ENCODE peak calls at places on chromosome 1, in ten cellular contexts. One of them, this sample, is unnamed.

GRCh38 chr1:47432071-47433036 is 5.5 kb upstream of the FOXD2 start:
- DNase-seq in upper lobe of right lung: peak; percentile 78
- DNase-seq in CD4-positive, CD25-positive, alpha-beta regulatory T cell: peak; percentile 67
- DNase-seq in PC-9: no peak
- DNase-seq in right atrium auricular region: peak; percentile 68
- DNase-seq in aorta: peak; percentile 87
- DNase-seq in sigmoid colon: peak; percentile 79
- DNase-seq in esophagus squamous epithelium: no peak
- DNase-seq in right cardiac atrium: peak; percentile 87
- DNase-seq in iPS DF 6.9: no peak
- DNase-seq in this sample: no peak

GRCh38 chr1:166165661-166166399 is 971 bp downstream of the FAM78B start:
- DNase-seq in esophagus squamous epithelium: no peak
- DNase-seq in right atrium auricular region: no peak
- DNase-seq in aorta: no peak
- DNase-seq in iPS DF 6.9: no peak
- DNase-seq in sigmoid colon: no peak
- DNase-seq in PC-9: no peak
- DNase-seq in right cardiac atrium: peak; percentile 56
- DNase-seq in upper lobe of right lung: no peak
- DNase-seq in CD4-positive, CD25-positive, alpha-beta regulatory T cell: no peak
- DNase-seq in this sample: no peak

GRCh38 chr1:183783896-183784637 is 20.9 kb upstream of the RGL1 start:
- DNase-seq in upper lobe of right lung: no peak
- DNase-seq in esophagus squamous epithelium: no peak
- DNase-seq in iPS DF 6.9: no peak
- DNase-seq in aorta: peak; percentile 74
- DNase-seq in PC-9: no peak
- DNase-seq in CD4-positive, CD25-positive, alpha-beta regulatory T cell: no peak
- DNase-seq in right atrium auricular region: no peak
- DNase-seq in right cardiac atrium: peak; percentile 78
- DNase-seq in sigmoid colon: peak; percentile 90
- DNase-seq in this sample: no peak

GRCh38 chr1:70044832-70045231 is 160.5 kb downstream of the LRRC40 start:
- DNase-seq in aorta: no peak
- DNase-seq in upper lobe of right lung: no peak
- DNase-seq in esophagus squamous epithelium: no peak
- DNase-seq in iPS DF 6.9: no peak
- DNase-seq in PC-9: no peak
- DNase-seq in right atrium auricular region: no peak
- DNase-seq in CD4-positive, CD25-positive, alpha-beta regulatory T cell: no peak
- DNase-seq in sigmoid colon: no peak
- DNase-seq in right cardiac atrium: no peak
- DNase-seq in this sample: no peak

GRCh38 chr1:68675336-68675735 is 178.5 kb upstream of the DEPDC1 start:
- DNase-seq in right atrium auricular region: no peak
- DNase-seq in right cardiac atrium: no peak
- DNase-seq in esophagus squamous epithelium: no peak
- DNase-seq in CD4-positive, CD25-positive, alpha-beta regulatory T cell: no peak
- DNase-seq in upper lobe of right lung: no peak
- DNase-seq in iPS DF 6.9: no peak
- DNase-seq in aorta: no peak
- DNase-seq in sigmoid colon: no peak
- DNase-seq in PC-9: no peak
- DNase-seq in this sample: no peak

GRCh38 chr1:12125422-12126355 is 41.1 kb upstream of the TNFRSF1B start:
- DNase-seq in upper lobe of right lung: no peak
- DNase-seq in right cardiac atrium: peak; percentile 85
- DNase-seq in sigmoid colon: no peak
- DNase-seq in CD4-positive, CD25-positive, alpha-beta regulatory T cell: no peak
- DNase-seq in PC-9: no peak
- DNase-seq in esophagus squamous epithelium: no peak
- DNase-seq in aorta: no peak
- DNase-seq in right atrium auricular region: no peak
- DNase-seq in iPS DF 6.9: no peak
- DNase-seq in this sample: no peak

GRCh38 chr1:15262711-15263110 is 15.7 kb downstream of the FHAD1 start:
- DNase-seq in aorta: no peak
- DNase-seq in upper lobe of right lung: no peak
- DNase-seq in iPS DF 6.9: no peak
- DNase-seq in right atrium auricular region: peak; percentile 53
- DNase-seq in esophagus squamous epithelium: no peak
- DNase-seq in right cardiac atrium: no peak
- DNase-seq in PC-9: no peak
- DNase-seq in CD4-positive, CD25-positive, alpha-beta regulatory T cell: no peak
- DNase-seq in sigmoid colon: no peak
- DNase-seq in this sample: no peak

GRCh38 chr1:45913183-45913924 is 109.9 kb downstream of the MAST2 start:
- DNase-seq in sigmoid colon: peak; percentile 89
- DNase-seq in iPS DF 6.9: no peak
- DNase-seq in esophagus squamous epithelium: no peak
- DNase-seq in right cardiac atrium: peak; percentile 63
- DNase-seq in CD4-positive, CD25-positive, alpha-beta regulatory T cell: no peak
- DNase-seq in upper lobe of right lung: no peak
- DNase-seq in aorta: peak; percentile 72
- DNase-seq in PC-9: no peak
- DNase-seq in right atrium auricular region: peak; percentile 85
- DNase-seq in this sample: peak; percentile 56

GRCh38 chr1:51484591-51484990 is 34.5 kb downstream of the EPS15 start:
- DNase-seq in right atrium auricular region: no peak
- DNase-seq in iPS DF 6.9: no peak
- DNase-seq in sigmoid colon: no peak
- DNase-seq in esophagus squamous epithelium: no peak
- DNase-seq in aorta: no peak
- DNase-seq in CD4-positive, CD25-positive, alpha-beta regulatory T cell: no peak
- DNase-seq in PC-9: peak; percentile 68
- DNase-seq in right cardiac atrium: no peak
- DNase-seq in upper lobe of right lung: no peak
- DNase-seq in this sample: no peak

GRCh38 chr1:65207317-65207716 is 59.3 kb downstream of the AK4 start:
- DNase-seq in right cardiac atrium: no peak
- DNase-seq in sigmoid colon: no peak
- DNase-seq in upper lobe of right lung: no peak
- DNase-seq in PC-9: no peak
- DNase-seq in esophagus squamous epithelium: no peak
- DNase-seq in iPS DF 6.9: no peak
- DNase-seq in aorta: no peak
- DNase-seq in CD4-positive, CD25-positive, alpha-beta regulatory T cell: no peak
- DNase-seq in right atrium auricular region: no peak
- DNase-seq in this sample: peak; percentile 18

GRCh38 chr1:245313581-245313980 is 158.8 kb downstream of the KIF26B start:
- DNase-seq in aorta: no peak
- DNase-seq in right cardiac atrium: no peak
- DNase-seq in PC-9: no peak
- DNase-seq in upper lobe of right lung: no peak
- DNase-seq in CD4-positive, CD25-positive, alpha-beta regulatory T cell: no peak
- DNase-seq in esophagus squamous epithelium: no peak
- DNase-seq in iPS DF 6.9: no peak
- DNase-seq in right atrium auricular region: no peak
- DNase-seq in sigmoid colon: no peak
- DNase-seq in this sample: no peak

GRCh38 chr1:118987431-118988185 is 535 bp downstream of the TBX15 start:
- DNase-seq in upper lobe of right lung: no peak
- DNase-seq in esophagus squamous epithelium: no peak
- DNase-seq in aorta: no peak
- DNase-seq in CD4-positive, CD25-positive, alpha-beta regulatory T cell: no peak
- DNase-seq in iPS DF 6.9: no peak
- DNase-seq in right cardiac atrium: peak; percentile 80
- DNase-seq in PC-9: no peak
- DNase-seq in right atrium auricular region: no peak
- DNase-seq in sigmoid colon: no peak
- DNase-seq in this sample: peak; percentile 82

GRCh38 chr1:25571522-25571970 is 28.1 kb downstream of the LDLRAP1 start:
- DNase-seq in upper lobe of right lung: peak; percentile 41
- DNase-seq in esophagus squamous epithelium: no peak
- DNase-seq in PC-9: no peak
- DNase-seq in iPS DF 6.9: no peak
- DNase-seq in CD4-positive, CD25-positive, alpha-beta regulatory T cell: no peak
- DNase-seq in right cardiac atrium: no peak
- DNase-seq in aorta: no peak
- DNase-seq in sigmoid colon: no peak
- DNase-seq in right atrium auricular region: no peak
- DNase-seq in this sample: no peak

GRCh38 chr1:223859037-223859436 is 13.3 kb upstream of the TP53BP2 start:
- DNase-seq in sigmoid colon: no peak
- DNase-seq in iPS DF 6.9: no peak
- DNase-seq in CD4-positive, CD25-positive, alpha-beta regulatory T cell: no peak
- DNase-seq in right cardiac atrium: no peak
- DNase-seq in esophagus squamous epithelium: no peak
- DNase-seq in upper lobe of right lung: no peak
- DNase-seq in aorta: no peak
- DNase-seq in right atrium auricular region: no peak
- DNase-seq in PC-9: no peak
- DNase-seq in this sample: no peak

GRCh38 chr1:181101581-181102226 is 13.2 kb downstream of the IER5 start:
- DNase-seq in sigmoid colon: no peak
- DNase-seq in right cardiac atrium: no peak
- DNase-seq in iPS DF 6.9: no peak
- DNase-seq in CD4-positive, CD25-positive, alpha-beta regulatory T cell: no peak
- DNase-seq in upper lobe of right lung: no peak
- DNase-seq in right atrium auricular region: no peak
- DNase-seq in aorta: no peak
- DNase-seq in esophagus squamous epithelium: no peak
- DNase-seq in PC-9: peak; percentile 84
- DNase-seq in this sample: peak; percentile 81

GRCh38 chr1:15953294-15953771 is 22.6 kb downstream of the ZBTB17 start:
- DNase-seq in aorta: no peak
- DNase-seq in PC-9: no peak
- DNase-seq in CD4-positive, CD25-positive, alpha-beta regulatory T cell: no peak
- DNase-seq in iPS DF 6.9: no peak
- DNase-seq in upper lobe of right lung: no peak
- DNase-seq in esophagus squamous epithelium: no peak
- DNase-seq in sigmoid colon: no peak
- DNase-seq in right atrium auricular region: no peak
- DNase-seq in right cardiac atrium: peak; percentile 73
- DNase-seq in this sample: no peak

GRCh38 chr1:226574591-226575435 is 26.2 kb downstream of the STUM start:
- DNase-seq in sigmoid colon: peak; percentile 66
- DNase-seq in upper lobe of right lung: peak; percentile 40
- DNase-seq in esophagus squamous epithelium: no peak
- DNase-seq in right cardiac atrium: no peak
- DNase-seq in iPS DF 6.9: no peak
- DNase-seq in aorta: no peak
- DNase-seq in right atrium auricular region: no peak
- DNase-seq in PC-9: no peak
- DNase-seq in CD4-positive, CD25-positive, alpha-beta regulatory T cell: no peak
- DNase-seq in this sample: no peak

GRCh38 chr1:79604490-79605198 is 598.1 kb upstream of the ADGRL4 start:
- DNase-seq in right cardiac atrium: no peak
- DNase-seq in PC-9: no peak
- DNase-seq in aorta: no peak
- DNase-seq in esophagus squamous epithelium: no peak
- DNase-seq in right atrium auricular region: no peak
- DNase-seq in sigmoid colon: no peak
- DNase-seq in CD4-positive, CD25-positive, alpha-beta regulatory T cell: no peak
- DNase-seq in upper lobe of right lung: no peak
- DNase-seq in iPS DF 6.9: no peak
- DNase-seq in this sample: no peak

DNA sequence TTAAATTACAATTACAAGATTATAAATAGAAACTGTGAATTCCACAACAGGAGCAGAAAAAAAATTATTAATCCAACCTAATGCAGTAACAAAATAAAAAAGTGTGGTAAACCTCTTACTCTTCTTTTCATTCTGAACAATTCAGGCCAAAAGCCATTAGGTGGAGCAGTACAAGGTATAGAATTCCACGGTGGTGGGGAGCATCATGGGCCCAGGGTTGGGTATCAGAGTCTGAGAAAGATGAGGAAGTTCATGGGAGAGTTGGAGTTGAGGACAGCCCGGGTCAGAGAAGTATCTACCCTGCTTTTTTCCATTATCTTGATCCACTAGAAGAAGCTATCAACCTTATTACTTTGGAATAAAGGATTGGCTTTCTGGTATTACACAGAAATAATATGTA is 586.9 kb downstream of the AGBL4 start:
- DNase-seq in CD4-positive, CD25-positive, alpha-beta regulatory T cell: no peak
- DNase-seq in aorta: no peak
- DNase-seq in PC-9: no peak
- DNase-seq in right cardiac atrium: no peak
- DNase-seq in esophagus squamous epithelium: no peak
- DNase-seq in sigmoid colon: no peak
- DNase-seq in upper lobe of right lung: no peak
- DNase-seq in right atrium auricular region: no peak
- DNase-seq in iPS DF 6.9: no peak
- DNase-seq in this sample: no peak
- H3K9me3 ChIP-seq in CD4-positive, CD25-positive, alpha-beta regulatory T cell: peaks cover 5% of the 10 kb centered on the region
- H3K9me3 ChIP-seq in aorta: peaks cover 5% of the 10 kb centered on the region
- H3K9me3 ChIP-seq in PC-9: no peaks in the 10 kb centered on the region
- H3K9me3 ChIP-seq in right cardiac atrium: peaks cover 3% of the 10 kb centered on the region
- H3K9me3 ChIP-seq in esophagus squamous epithelium: peaks cover 31% of the 10 kb centered on the region
- H3K9me3 ChIP-seq in sigmoid colon: no peaks in the 10 kb centered on the region
- H3K9me3 ChIP-seq in upper lobe of right lung: no peaks in the 10 kb centered on the region
- H3K9me3 ChIP-seq in right atrium auricular region: peaks cover 4% of the 10 kb centered on the region
- H3K9me3 ChIP-seq in iPS DF 6.9: peaks cover 1% of the 10 kb centered on the region
- H3K9me3 ChIP-seq in this sample: no peaks in the 10 kb centered on the region

GRCh38 chr1:4120557-4121292 is 220.7 kb upstream of the C1orf174 start:
- DNase-seq in right atrium auricular region: no peak
- DNase-seq in upper lobe of right lung: no peak
- DNase-seq in aorta: no peak
- DNase-seq in iPS DF 6.9: no peak
- DNase-seq in PC-9: no peak
- DNase-seq in sigmoid colon: peak; percentile 39
- DNase-seq in esophagus squamous epithelium: no peak
- DNase-seq in CD4-positive, CD25-positive, alpha-beta regulatory T cell: no peak
- DNase-seq in right cardiac atrium: no peak
- DNase-seq in this sample: no peak
- H3K9me3 ChIP-seq in right atrium auricular region: no peaks in the 10 kb centered on the region
- H3K9me3 ChIP-seq in upper lobe of right lung: no peaks in the 10 kb centered on the region
- H3K9me3 ChIP-seq in aorta: peaks cover 3% of the 10 kb centered on the region
- H3K9me3 ChIP-seq in iPS DF 6.9: peaks cover 42% of the 10 kb centered on the region
- H3K9me3 ChIP-seq in PC-9: no peaks in the 10 kb centered on the region
- H3K9me3 ChIP-seq in sigmoid colon: no peaks in the 10 kb centered on the region
- H3K9me3 ChIP-seq in esophagus squamous epithelium: no peaks in the 10 kb centered on the region
- H3K9me3 ChIP-seq in CD4-positive, CD25-positive, alpha-beta regulatory T cell: no peaks in the 10 kb centered on the region
- H3K9me3 ChIP-seq in right cardiac atrium: no peaks in the 10 kb centered on the region
- H3K9me3 ChIP-seq in this sample: no peaks in the 10 kb centered on the region

GRCh38 chr1:111733996-111734369 is 5.2 kb downstream of the INKA2 start:
- DNase-seq in iPS DF 6.9: no peak
- DNase-seq in sigmoid colon: no peak
- DNase-seq in esophagus squamous epithelium: no peak
- DNase-seq in PC-9: no peak
- DNase-seq in CD4-positive, CD25-positive, alpha-beta regulatory T cell: no peak
- DNase-seq in aorta: no peak
- DNase-seq in upper lobe of right lung: no peak
- DNase-seq in right atrium auricular region: no peak
- DNase-seq in right cardiac atrium: no peak
- DNase-seq in this sample: no peak
- H3K9me3 ChIP-seq in iPS DF 6.9: no peaks in the 10 kb centered on the region
- H3K9me3 ChIP-seq in sigmoid colon: no peaks in the 10 kb centered on the region
- H3K9me3 ChIP-seq in esophagus squamous epithelium: no peaks in the 10 kb centered on the region
- H3K9me3 ChIP-seq in PC-9: no peaks in the 10 kb centered on the region
- H3K9me3 ChIP-seq in CD4-positive, CD25-positive, alpha-beta regulatory T cell: no peaks in the 10 kb centered on the region
- H3K9me3 ChIP-seq in aorta: no peaks in the 10 kb centered on the region
- H3K9me3 ChIP-seq in upper lobe of right lung: no peaks in the 10 kb centered on the region
- H3K9me3 ChIP-seq in right atrium auricular region: no peaks in the 10 kb centered on the region
- H3K9me3 ChIP-seq in right cardiac atrium: no peaks in the 10 kb centered on the region
- H3K9me3 ChIP-seq in this sample: no peaks in the 10 kb centered on the region

DNA sequence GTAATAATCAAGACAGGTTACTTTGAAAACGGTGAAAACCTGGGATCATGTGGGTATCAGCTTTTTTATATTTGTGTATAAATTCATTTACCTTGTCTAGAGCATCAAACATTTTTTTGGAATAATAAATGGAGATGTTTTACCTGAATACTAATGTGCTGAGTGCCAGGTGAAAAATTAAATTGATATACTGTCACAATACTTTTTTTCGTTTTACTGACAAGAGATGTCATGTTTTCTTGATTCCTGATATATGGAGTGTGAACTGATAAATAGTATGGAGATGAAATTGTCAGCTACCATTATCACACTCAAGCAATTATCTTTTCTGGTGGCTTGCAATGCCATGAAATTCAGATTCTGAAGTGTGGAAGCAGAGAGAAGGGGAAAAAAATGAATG is 47.2 kb upstream of the ZRANB2 start:
- DNase-seq in upper lobe of right lung: no peak
- DNase-seq in right atrium auricular region: no peak
- DNase-seq in CD4-positive, CD25-positive, alpha-beta regulatory T cell: no peak
- DNase-seq in PC-9: no peak
- DNase-seq in sigmoid colon: no peak
- DNase-seq in aorta: no peak
- DNase-seq in esophagus squamous epithelium: no peak
- DNase-seq in right cardiac atrium: no peak
- DNase-seq in iPS DF 6.9: no peak
- DNase-seq in this sample: no peak
- H3K9me3 ChIP-seq in upper lobe of right lung: peaks cover 24% of the 10 kb centered on the region
- H3K9me3 ChIP-seq in right atrium auricular region: peaks cover 4% of the 10 kb centered on the region
- H3K9me3 ChIP-seq in CD4-positive, CD25-positive, alpha-beta regulatory T cell: peaks cover 13% of the 10 kb centered on the region
- H3K9me3 ChIP-seq in PC-9: no peaks in the 10 kb centered on the region
- H3K9me3 ChIP-seq in sigmoid colon: no peaks in the 10 kb centered on the region
- H3K9me3 ChIP-seq in aorta: peaks cover 9% of the 10 kb centered on the region
- H3K9me3 ChIP-seq in esophagus squamous epithelium: peaks cover 48% of the 10 kb centered on the region
- H3K9me3 ChIP-seq in right cardiac atrium: peaks cover 2% of the 10 kb centered on the region
- H3K9me3 ChIP-seq in iPS DF 6.9: no peaks in the 10 kb centered on the region
- H3K9me3 ChIP-seq in this sample: no peaks in the 10 kb centered on the region